ENCODE peak calls at places on chromosome 11, in ten cellular contexts. G is naive thymus-derived CD4-positive, alpha-beta T cell; V is PC-3; L is CD4-positive, alpha-beta memory T cell; I is fibroblast of lung; O is right lobe of liver; X is Peyer's patch; Y is OCI-LY7; F is left ventricle myocardium inferior; K is stomach. J is an unnamed sample.

GRCh38 chr11:19200410-19201201 is 1.2 kb downstream of the CSRP3 start:
- DNase-seq in G (no peak), I (peak; percentile 76), V (peak; percentile 89), F (no peak), K (peak; percentile 71), L (no peak), X (no peak), O (no peak), Y (no peak), J (no peak)

GRCh38 chr11:57424802-57425564 is 1.9 kb downstream of the SLC43A3 start:
- DNase-seq in V (peak; percentile 71), G (peak; percentile 62), L (peak; percentile 69), F (peak; percentile 61), Y (peak; percentile 55), O (peak; percentile 84), I (peak; percentile 86), X (peak; percentile 66), K (peak; percentile 56), J (peak; percentile 95)

GRCh38 chr11:107468596-107468995 is 11.0 kb upstream of the CWF19L2 start:
- DNase-seq in G (no peak), I (peak; percentile 49), O (no peak), V (no peak), K (no peak), X (no peak), L (no peak), F (no peak), Y (no peak), J (no peak)

GRCh38 chr11:7098235-7098832 is 9.5 kb downstream of the RBMXL2 start:
- DNase-seq in Y (peak; percentile 76), I (peak; percentile 64), K (no peak), O (no peak), X (no peak), L (peak; percentile 39), F (no peak), V (peak; percentile 72), G (peak; percentile 52), J (peak; percentile 7)

GRCh38 chr11:31106963-31107576 is 262.5 kb downstream of the DCDC1 start:
- DNase-seq in Y (peak; percentile 37), L (peak; percentile 26), F (peak; percentile 44), I (peak; percentile 53), K (peak; percentile 72), G (peak; percentile 25), V (peak; percentile 56), X (peak; percentile 18), O (peak; percentile 52), J (peak; percentile 48)

GRCh38 chr11:92401507-92401906 is 176.9 kb downstream of the FAT3 start:
- DNase-seq in Y (no peak), L (no peak), F (no peak), G (no peak), X (no peak), O (no peak), V (no peak), K (no peak), I (no peak), J (no peak)

GRCh38 chr11:80155412-80156017 is 714.7 kb upstream of the TENM4 start:
- DNase-seq in L (no peak), Y (peak; percentile 14), X (no peak), I (peak; percentile 49), F (no peak), V (peak; percentile 54), K (no peak), G (no peak), O (no peak), J (no peak)

GRCh38 chr11:108524422-108524821 is 26.2 kb upstream of the POGLUT3 start:
- DNase-seq in F (no peak), I (no peak), Y (no peak), X (no peak), O (no peak), L (no peak), G (no peak), V (peak; percentile 41), K (no peak), J (no peak)

GRCh38 chr11:87296627-87297026 is 258.9 kb downstream of the TMEM135 start:
- DNase-seq in K (no peak), X (no peak), O (no peak), Y (no peak), F (no peak), I (no peak), G (no peak), L (no peak), V (no peak), J (no peak)

DNA sequence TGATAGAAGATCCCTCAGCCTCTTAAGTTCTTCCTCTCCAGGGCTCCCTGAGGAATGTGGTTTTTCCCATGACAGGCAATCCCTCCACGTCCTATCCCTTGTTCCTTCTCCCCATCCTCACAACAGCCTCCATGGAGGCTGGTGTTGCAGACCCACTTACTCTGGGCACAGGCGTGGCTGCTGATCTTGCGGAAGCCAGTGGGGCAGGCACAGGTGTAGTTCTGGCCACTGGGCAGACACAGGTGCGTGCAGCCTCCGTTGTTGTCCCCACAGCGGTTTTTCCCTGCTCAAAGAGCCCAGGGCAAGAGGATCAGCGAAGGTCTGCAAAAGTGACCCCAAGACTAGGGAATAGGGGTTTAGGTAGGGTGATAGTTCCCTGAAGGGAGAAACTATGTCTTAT is 29.1 kb downstream of the LRP4 start:
- DNase-seq in K (no peak), L (no peak), V (no peak), X (no peak), G (no peak), Y (no peak), F (no peak), I (no peak), O (no peak), J (no peak)
- H3K27ac ChIP-seq in K (no peak overlapping the region), L (no peak overlapping the region), V (no peak overlapping the region), X (no peak overlapping the region), G (no peak overlapping the region), Y (no peak overlapping the region), F (no peak overlapping the region), I (no peak overlapping the region), O (no peak overlapping the region), J (no peak overlapping the region)

GRCh38 chr11:1831338-1832180 is 3.2 kb upstream of the SYT8 start:
- DNase-seq in F (no peak), L (no peak), X (no peak), I (no peak), K (no peak), V (no peak), O (peak; percentile 25), Y (no peak), G (no peak), J (no peak)
- H3K4me1 ChIP-seq in F (peaks cover 23% of the 10 kb centered on the region), L (peaks cover 5% of the 10 kb centered on the region), X (peaks cover 8% of the 10 kb centered on the region), I (peaks cover 7% of the 10 kb centered on the region), K (peaks cover 81% of the 10 kb centered on the region), V (peaks cover 67% of the 10 kb centered on the region), O (no peaks in the 10 kb centered on the region), Y (no peaks in the 10 kb centered on the region), G (no peaks in the 10 kb centered on the region), J (peaks cover 14% of the 10 kb centered on the region)

DNA sequence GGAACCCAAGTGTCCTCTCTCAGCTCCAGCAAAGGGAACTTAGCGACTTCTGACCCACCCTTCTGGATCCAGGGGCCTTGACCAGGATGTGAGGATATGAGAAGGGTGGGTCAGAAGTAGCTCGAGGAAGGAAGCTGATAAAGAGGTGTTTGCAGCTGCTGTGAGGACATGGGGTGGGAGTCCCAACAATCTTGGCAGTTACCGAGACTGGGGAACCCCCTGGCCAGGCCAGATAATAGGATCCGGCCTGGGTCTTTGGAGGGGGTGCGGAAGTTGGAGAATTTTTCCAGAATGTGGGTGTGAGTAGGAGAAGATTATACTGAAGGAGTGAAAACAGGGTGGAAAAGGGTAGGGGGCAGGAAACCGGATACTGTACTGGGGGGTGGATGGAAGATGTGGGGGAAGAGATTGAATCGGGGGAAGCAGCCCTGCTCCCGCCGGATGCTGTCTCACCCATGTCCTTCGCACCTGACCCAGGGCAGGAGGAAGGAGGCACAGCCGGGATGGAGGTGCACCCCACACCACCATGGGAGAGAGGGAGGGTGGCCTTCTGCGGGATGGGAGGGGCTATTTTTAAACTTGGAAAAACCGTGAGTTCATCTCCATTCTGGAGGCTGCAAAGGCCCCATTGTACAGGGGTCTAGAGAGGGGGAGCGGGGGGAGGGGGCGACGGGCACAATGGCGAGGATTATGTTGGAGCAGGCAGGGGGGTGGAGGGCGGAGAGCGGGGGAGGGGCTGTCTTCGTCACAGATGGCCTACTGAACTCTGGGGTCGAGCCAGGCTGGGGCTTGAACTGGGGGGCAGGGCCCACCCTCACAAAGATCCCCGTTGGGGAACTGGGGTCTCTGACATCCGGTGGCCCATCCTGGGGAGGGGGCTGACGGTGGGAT is 3.0 kb upstream of the MCAM start:
- DNase-seq in F (no peak), K (no peak), G (no peak), O (no peak), V (no peak), L (no peak), X (no peak), Y (no peak), I (no peak), J (no peak)
- H3K27ac ChIP-seq in F (peak overlapping the region; percentile 92), K (peak overlapping the region; percentile 95), G (peak overlapping the region; percentile 70), O (peak overlapping the region; percentile 75), V (no peak overlapping the region), L (peak overlapping the region; percentile 60), X (peak overlapping the region; percentile 68), Y (no peak overlapping the region), I (peak overlapping the region; percentile 9), J (no peak overlapping the region)

GRCh38 chr11:76789443-76789719 is 6.2 kb downstream of the TSKU start:
- DNase-seq in F (no peak), I (no peak), K (no peak), O (peak; percentile 7), G (no peak), V (no peak), Y (no peak), L (no peak), X (no peak), J (no peak)

GRCh38 chr11:76790251-76790650 is 7.1 kb downstream of the TSKU start:
- DNase-seq in O (peak; percentile 3), I (no peak), V (no peak), G (no peak), Y (no peak), K (no peak), X (no peak), L (no peak), F (no peak), J (no peak)

GRCh38 chr11:76787911-76788596 is 4.9 kb downstream of the TSKU start:
- DNase-seq in G (no peak), Y (no peak), V (no peak), K (no peak), X (no peak), I (peak; percentile 57), O (peak; percentile 20), L (no peak), F (no peak), J (no peak)

GRCh38 chr11:76787271-76787670 is 4.1 kb downstream of the TSKU start:
- DNase-seq in G (no peak), V (no peak), Y (no peak), X (no peak), L (no peak), O (peak; percentile 1), K (no peak), I (no peak), F (no peak), J (no peak)

DNA sequence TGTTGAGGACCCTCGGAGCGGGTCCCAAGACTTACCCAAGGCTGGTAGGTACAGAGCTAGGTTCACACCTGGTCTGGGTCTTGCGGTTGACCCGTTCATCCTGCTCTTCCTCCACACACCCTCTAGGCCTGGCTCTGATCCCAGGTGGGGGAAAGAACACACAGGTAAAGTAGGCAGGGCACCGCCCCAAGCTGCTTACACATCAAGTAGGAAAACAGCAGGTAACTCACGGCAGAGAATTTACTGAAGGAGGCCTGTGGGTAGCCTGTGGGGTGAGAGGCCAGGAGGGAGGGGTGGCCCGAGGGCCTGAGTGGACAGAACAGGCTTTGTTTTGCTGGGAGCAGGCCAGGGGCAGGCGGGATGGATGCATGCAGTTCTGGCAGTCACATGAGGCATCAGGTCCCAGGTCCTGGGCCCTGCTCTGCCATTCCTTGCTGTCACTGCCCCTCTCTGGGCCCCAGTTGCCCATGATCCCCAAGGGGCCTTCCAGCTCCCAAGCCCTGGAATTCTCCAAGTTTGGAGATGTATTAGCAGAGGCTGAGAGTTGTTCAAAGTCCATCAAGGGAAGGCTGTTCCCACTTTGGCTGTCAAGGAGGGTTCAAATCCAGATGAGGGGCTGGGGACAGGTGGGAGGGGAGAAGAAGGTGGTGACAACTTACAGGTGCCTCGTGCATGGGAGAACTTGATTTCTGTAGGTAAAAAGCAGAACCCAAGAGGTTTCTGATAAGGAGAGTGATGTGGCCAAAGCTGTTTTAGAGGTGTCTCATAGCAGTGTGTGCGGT is 5.7 kb downstream of the TSKU start:
- DNase-seq in G (no peak), L (no peak), K (peak; percentile 89), F (no peak), V (peak; percentile 99), X (no peak), Y (no peak), I (no peak), O (peak; percentile 35), J (no peak)
- H3K4me1 ChIP-seq in G (no peaks in the 10 kb centered on the region), L (no peaks in the 10 kb centered on the region), K (peaks cover 92% of the 10 kb centered on the region), F (peaks cover 85% of the 10 kb centered on the region), V (peaks cover 39% of the 10 kb centered on the region), X (peaks cover under 1% of the 10 kb centered on the region), Y (no peaks in the 10 kb centered on the region), I (peaks cover 3% of the 10 kb centered on the region), O (no peaks in the 10 kb centered on the region), J (peaks cover 15% of the 10 kb centered on the region)

J was measured in DND-41.